ENCODE peak calls at places on chromosomes 12 and 14, in five cellular contexts. X is H9, Q is GM10248, I is DND-41, D is upper lobe of right lung. J is an unnamed sample.

GRCh38 chr12:114311966-114312365 is 94.0 kb downstream of the TBX5 start:
- DNase-seq in X (no peak), I (no peak), Q (no peak), D (no peak), J (no peak)

GRCh38 chr14:68978550-68978911 is 571 bp downstream of the ACTN1 start:
- DNase-seq in Q (no peak), X (peak; percentile 78), D (peak; percentile 91), I (peak; percentile 70), J (peak; percentile 71)

GRCh38 chr14:38357557-38357956 is 101.7 kb upstream of the CLEC14A start:
- DNase-seq in D (no peak), I (no peak), X (no peak), Q (no peak), J (no peak)

GRCh38 chr12:124747426-124748161 is 116.1 kb downstream of the SCARB1 start:
- DNase-seq in D (no peak), I (no peak), Q (no peak), X (no peak), J (no peak)

GRCh38 chr14:92512807-92513203 is 776 bp upstream of the RIN3 start:
- DNase-seq in Q (no peak), I (no peak), D (no peak), X (no peak), J (no peak)

GRCh38 chr12:55068416-55069010 is 48.7 kb downstream of the NEUROD4 start:
- DNase-seq in D (no peak), Q (peak; percentile 68), I (peak; percentile 42), X (peak; percentile 87), J (peak; percentile 44)

GRCh38 chr14:34297786-34298520 is 164.1 kb downstream of the SPTSSA start:
- DNase-seq in X (no peak), I (no peak), D (no peak), Q (no peak), J (no peak)

GRCh38 chr12:114404451-114405198 is 1.3 kb downstream of the TBX5 start:
- DNase-seq in D (no peak), I (no peak), Q (no peak), X (no peak), J (no peak)

GRCh38 chr14:77322209-77322902 is 1.5 kb downstream of the GSTZ1 start:
- DNase-seq in Q (no peak), D (no peak), I (no peak), X (no peak), J (no peak)

GRCh38 chr12:75939016-75939642 is 92.4 kb downstream of the PHLDA1 start:
- DNase-seq in Q (no peak), I (no peak), X (no peak), D (no peak), J (no peak)

GRCh38 chr14:35825968-35826217 is 245 bp upstream of the BRMS1L start:
- DNase-seq in X (no peak), D (no peak), I (no peak), Q (no peak), J (no peak)

DNA sequence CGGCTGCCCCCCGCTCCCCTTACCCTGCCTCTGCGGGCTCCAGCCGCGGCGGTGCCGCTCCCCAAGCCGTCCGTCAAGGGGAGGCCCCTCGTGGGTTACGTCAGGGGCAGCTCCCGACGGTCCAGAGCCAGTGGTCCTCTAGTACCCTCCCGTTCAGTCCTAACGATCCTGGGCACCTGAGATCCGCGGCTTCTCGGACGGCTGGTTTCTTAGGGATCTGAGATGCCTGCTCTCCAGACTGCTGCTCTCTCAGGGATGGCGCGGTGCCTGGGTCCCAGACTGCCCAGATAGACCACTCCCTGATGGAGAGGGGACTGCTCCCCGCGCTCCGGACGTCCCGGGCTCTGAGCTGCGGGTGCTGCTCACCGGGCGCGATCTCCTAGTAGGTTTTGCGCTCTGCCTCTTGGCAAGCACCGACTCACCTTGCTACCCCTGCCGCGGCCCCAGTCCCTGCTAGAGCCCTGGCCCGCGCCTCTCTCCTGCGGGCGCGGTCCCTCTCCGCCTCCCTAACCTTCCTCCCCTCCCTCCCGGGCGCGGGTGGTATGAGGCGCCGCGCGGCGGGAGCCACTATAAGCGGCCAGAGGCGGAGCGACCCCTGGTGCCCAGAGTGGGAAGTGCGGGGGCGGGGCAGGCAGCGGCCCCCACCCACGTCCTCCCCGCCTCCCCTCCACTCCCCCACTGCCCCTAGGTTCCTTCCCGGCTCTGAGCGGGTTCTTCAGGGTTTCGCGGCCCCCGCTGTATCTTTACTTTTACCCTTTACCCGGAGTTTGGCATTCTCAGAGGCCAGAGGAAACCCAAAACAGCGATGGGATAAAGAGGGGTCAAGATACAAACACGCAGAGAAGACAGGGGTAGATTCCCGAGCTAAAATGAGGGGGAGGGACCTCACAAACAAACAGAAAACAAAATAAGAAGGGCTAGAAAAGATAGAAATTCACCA is at the start of gene C1QL4:
- DNase-seq in D (peak; percentile 91), I (peak; percentile 91), X (peak; percentile 89), Q (peak; percentile 89), J (peak; percentile 95)
- TF ChIP-seq CTCF in D (peak; percentile 97), I (peak; percentile 89), X (peak; percentile 100), Q (peak; percentile 88), J (peak; percentile 95)

GRCh38 chr14:87449016-87449415 is 544.0 kb downstream of the GALC start:
- DNase-seq in X (no peak), Q (no peak), D (no peak), I (no peak), J (no peak)

GRCh38 chr14:87450193-87450592 is 542.8 kb downstream of the GALC start:
- DNase-seq in D (no peak), X (no peak), Q (no peak), I (no peak), J (no peak)
- TF ChIP-seq CTCF in D (no peak), X (no peak), Q (no peak), I (no peak), J (no peak)

DNA sequence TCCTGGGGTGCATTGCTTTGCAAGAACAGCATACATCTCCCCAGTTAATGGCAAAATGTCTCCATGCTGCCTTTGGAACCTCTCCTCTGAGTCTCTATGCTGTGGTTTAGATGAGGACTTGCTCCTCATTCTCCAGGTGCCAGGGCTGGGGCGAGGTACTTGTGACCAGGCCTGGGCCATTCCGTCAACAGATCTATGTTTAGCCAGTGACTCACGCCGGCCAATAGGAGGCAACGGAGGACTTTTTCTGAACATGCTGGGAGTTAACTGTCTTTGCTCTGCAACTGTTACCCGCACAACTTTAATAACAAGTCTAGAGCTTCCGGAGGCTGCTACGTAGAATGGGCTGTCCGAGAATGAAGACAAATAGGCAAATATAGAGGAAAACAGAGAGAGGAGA is 214.2 kb downstream of the GLT1D1 start:
- DNase-seq in I (no peak), X (peak; percentile 74), Q (no peak), D (no peak), J (no peak)
- TF ChIP-seq CTCF in I (peak; percentile 30), X (peak; percentile 48), Q (no peak), D (peak; percentile 15), J (no peak)

DNA sequence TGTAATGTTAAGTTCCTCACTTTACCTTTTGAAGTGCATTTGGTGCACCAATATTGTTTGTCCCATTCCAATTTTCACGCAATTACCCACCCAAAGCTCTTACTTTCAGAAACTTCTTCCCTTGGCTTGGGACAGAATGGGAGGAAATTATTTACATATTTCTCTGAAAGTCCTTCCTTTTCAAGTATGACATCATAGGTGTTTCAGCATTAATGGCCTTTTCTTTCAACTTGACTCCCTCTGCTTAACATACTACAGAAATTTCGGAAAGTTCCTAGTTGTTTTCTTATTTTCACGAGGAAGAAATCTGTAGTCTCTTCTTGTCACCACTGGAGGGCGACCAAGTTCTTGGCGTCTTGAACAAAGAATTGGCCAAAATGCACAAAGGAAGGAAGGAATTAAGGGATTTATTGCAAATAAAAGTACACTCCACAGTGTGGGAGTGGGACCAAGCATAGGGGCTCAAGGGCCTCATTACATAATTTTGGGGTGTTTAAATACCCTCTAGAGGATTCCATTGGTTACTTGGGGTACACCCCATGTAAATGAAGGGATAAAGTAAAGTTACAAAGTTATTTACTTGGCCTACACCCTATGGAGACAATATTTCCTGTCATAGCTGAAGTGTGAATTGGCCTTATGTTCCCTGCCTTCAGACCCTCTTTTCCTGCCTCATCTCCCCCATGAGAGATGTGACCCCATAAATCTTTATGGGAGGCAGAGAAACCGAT is 70.5 kb downstream of the RPL10L start:
- DNase-seq in X (peak; percentile 38), Q (peak; percentile 13), I (peak; percentile 13), D (no peak), J (peak; percentile 57)
- TF ChIP-seq CTCF in X (peak; percentile 80), Q (peak; percentile 47), I (peak; percentile 74), D (peak; percentile 55), J (peak; percentile 84)

DNA sequence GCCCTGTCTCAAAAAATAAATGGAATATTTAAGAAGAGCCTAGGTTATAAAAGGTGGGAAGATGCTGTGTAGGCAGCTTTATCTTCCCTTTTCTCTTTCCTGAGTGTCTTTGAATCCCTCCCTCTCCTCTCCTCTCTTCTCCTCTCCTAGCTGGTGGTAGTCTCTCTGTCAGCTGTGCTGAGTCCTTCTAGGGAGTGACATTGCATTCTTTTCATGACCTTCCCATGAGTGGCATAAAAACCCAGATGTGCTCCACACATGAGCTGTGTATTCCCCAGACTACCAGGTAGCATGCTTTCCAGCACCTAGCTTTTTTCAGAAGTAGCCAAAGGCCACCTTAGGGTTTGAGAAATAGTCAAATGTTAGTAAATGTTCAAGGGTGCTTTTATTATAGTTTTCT is 23.6 kb downstream of the SAMD4A start:
- DNase-seq in Q (no peak), D (no peak), I (no peak), X (no peak), J (no peak)
- TF ChIP-seq CTCF in Q (no peak), D (no peak), I (no peak), X (no peak), J (no peak)

DNA sequence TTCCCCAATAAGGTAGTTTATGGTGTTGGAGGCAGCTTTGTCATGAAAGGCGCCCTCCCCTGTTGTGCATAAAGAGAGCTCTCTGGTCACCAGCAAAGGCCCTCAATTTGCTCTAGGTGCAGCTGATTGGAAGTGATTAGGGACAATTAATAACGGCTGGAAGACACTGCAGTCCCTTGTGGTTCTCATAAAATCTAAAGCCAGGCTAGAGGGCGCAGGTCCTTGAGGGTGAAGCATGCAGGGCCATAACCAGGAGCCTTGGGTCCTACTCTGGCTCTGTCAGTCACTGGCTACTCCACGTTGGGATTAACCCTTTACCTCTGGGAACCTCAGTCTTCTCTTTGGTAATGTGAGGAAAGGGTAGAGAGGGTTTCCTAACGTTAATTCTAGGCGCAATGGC is 1.9 kb downstream of the DAAM1 start:
- DNase-seq in D (no peak), I (no peak), Q (peak; percentile 24), X (peak; percentile 73), J (no peak)
- TF ChIP-seq CTCF in D (no peak), I (no peak), Q (peak; percentile 37), X (peak; percentile 47), J (no peak)

GRCh38 chr12:122079532-122080081 is 1.1 kb downstream of the MLXIP start:
- DNase-seq in Q (no peak), I (peak; percentile 57), X (no peak), D (peak; percentile 66), J (no peak)

GRCh38 chr12:122082621-122083356 is 4.2 kb downstream of the MLXIP start:
- DNase-seq in D (peak; percentile 22), Q (no peak), I (no peak), X (no peak), J (no peak)

GRCh38 chr12:122081108-122081696 is 2.6 kb downstream of the MLXIP start:
- DNase-seq in D (no peak), Q (no peak), X (no peak), I (no peak), J (no peak)

GRCh38 chr12:122080149-122081107 is 1.9 kb downstream of the MLXIP start:
- DNase-seq in D (peak; percentile 61), X (no peak), I (no peak), Q (no peak), J (no peak)

GRCh38 chr12:122081697-122082221 is 3.2 kb downstream of the MLXIP start:
- DNase-seq in D (peak; percentile 67), X (no peak), Q (peak; percentile 57), I (peak; percentile 81), J (peak; percentile 29)
- TF ChIP-seq CTCF in D (no peak), X (no peak), Q (peak; percentile 22), I (peak; percentile 52), J (no peak)